ENCODE peak calls at places on chromosomes 7 and 10, in five cellular contexts. T is Karpas-422, H is fibroblast of lung, M is astrocyte, O is mucosa of descending colon. A is an unnamed sample. For H3K9me3, the result is how much of the 10 kb centered on the place peaks cover.

GRCh38 chr10:104449402-104449801 is 95.8 kb downstream of the CFAP58 start:
- DNase-seq in T (no peak), H (no peak), M (peak), O (no peak), A (no peak)

GRCh38 chr7:28955723-28956607 is 2.2 kb downstream of the TRIL start:
- DNase-seq in T (no peak), H (peak), M (no peak), O (peak), A (no peak)

GRCh38 chr7:69630292-69630691 is 32.0 kb downstream of the AUTS2 start:
- DNase-seq in T (no peak), H (peak), M (peak), O (peak), A (no peak)

GRCh38 chr7:7786595-7786994 is 68.2 kb upstream of the RPA3 start:
- DNase-seq in T (no peak), H (no peak), M (no peak), O (no peak), A (no peak)

GRCh38 chr7:23530355-23530754 is 1.4 kb downstream of the TRA2A start:
- DNase-seq in T (peak), H (peak), M (peak), O (peak), A (no peak)

GRCh38 chr10:122561792-122562191 is 1.2 kb downstream of the DMBT1 start:
- DNase-seq in T (no peak), H (no peak), M (no peak), O (no peak), A (no peak)

GRCh38 chr7:155230169-155230593 is 67.5 kb upstream of the INSIG1 start:
- DNase-seq in T (no peak), H (peak), M (peak), O (peak), A (no peak)

GRCh38 chr10:12243860-12244620 is 48.1 kb downstream of the CDC123 start:
- DNase-seq in T (peak), H (no peak), M (no peak), O (no peak), A (no peak)

GRCh38 chr10:78267598-78267997 is 233.9 kb downstream of the RPS24 start:
- DNase-seq in T (no peak), H (peak), M (peak), O (no peak), A (no peak)

GRCh38 chr10:75233444-75234016 is 2.2 kb downstream of the COMTD1 start:
- DNase-seq in T (peak), H (no peak), M (no peak), O (peak), A (no peak)

GRCh38 chr7:81155654-81156373 is 237.0 kb upstream of the SEMA3C start:
- DNase-seq in T (no peak), H (no peak), M (peak), O (no peak), A (no peak)

GRCh38 chr10:126006906-126007305 is 110.5 kb downstream of the FANK1 start:
- DNase-seq in T (no peak), H (no peak), M (no peak), O (no peak), A (no peak)

GRCh38 chr7:82247814-82248433 is 195.7 kb downstream of the CACNA2D1 start:
- DNase-seq in T (no peak), H (peak), M (no peak), O (no peak), A (no peak)

GRCh38 chr10:100827819-100828743 is 82.7 kb downstream of the PAX2 start:
- DNase-seq in T (peak), H (no peak), M (no peak), O (peak), A (no peak)

GRCh38 chr7:2490306-2490705 is 14.1 kb upstream of the GRIFIN start:
- DNase-seq in T (no peak), H (no peak), M (no peak), O (no peak), A (no peak)

GRCh38 chr7:104174798-104175197 is 33.0 kb downstream of the ORC5 start:
- DNase-seq in T (no peak), H (no peak), M (no peak), O (peak), A (no peak)

GRCh38 chr7:2040893-2041270 is 191.9 kb downstream of the MAD1L1 start:
- DNase-seq in T (no peak), H (no peak), M (no peak), O (no peak), A (no peak)

GRCh38 chr10:103879831-103880230 is 24.5 kb upstream of the SH3PXD2A start:
- DNase-seq in T (no peak), H (no peak), M (no peak), O (no peak), A (no peak)

GRCh38 chr7:20596653-20597052 is 18.8 kb upstream of the ABCB5 start:
- DNase-seq in T (no peak), H (peak), M (peak), O (no peak), A (no peak)

GRCh38 chr10:513393-513792 is 176.1 kb downstream of the DIP2C start:
- DNase-seq in T (no peak), H (no peak), M (no peak), O (peak), A (no peak)

GRCh38 chr7:158327571-158328180 is 259.9 kb downstream of the PTPRN2 start:
- DNase-seq in T (no peak), H (no peak), M (no peak), O (no peak), A (no peak)
- H3K9me3 ChIP-seq in T (under half), H (under half), M (under half), O (under half), A (under half)

GRCh38 chr7:157542669-157543021 is 205.8 kb downstream of the DNAJB6 start:
- DNase-seq in T (no peak), H (no peak), M (no peak), O (no peak), A (no peak)

GRCh38 chr7:157544980-157545680 is 208.3 kb downstream of the DNAJB6 start:
- DNase-seq in T (no peak), H (no peak), M (no peak), O (no peak), A (no peak)

GRCh38 chr7:157543276-157543675 is 206.5 kb downstream of the DNAJB6 start:
- DNase-seq in T (no peak), H (no peak), M (no peak), O (no peak), A (no peak)

GRCh38 chr7:157544226-157544625 is 207.4 kb downstream of the DNAJB6 start:
- DNase-seq in T (no peak), H (no peak), M (no peak), O (no peak), A (no peak)

DNA sequence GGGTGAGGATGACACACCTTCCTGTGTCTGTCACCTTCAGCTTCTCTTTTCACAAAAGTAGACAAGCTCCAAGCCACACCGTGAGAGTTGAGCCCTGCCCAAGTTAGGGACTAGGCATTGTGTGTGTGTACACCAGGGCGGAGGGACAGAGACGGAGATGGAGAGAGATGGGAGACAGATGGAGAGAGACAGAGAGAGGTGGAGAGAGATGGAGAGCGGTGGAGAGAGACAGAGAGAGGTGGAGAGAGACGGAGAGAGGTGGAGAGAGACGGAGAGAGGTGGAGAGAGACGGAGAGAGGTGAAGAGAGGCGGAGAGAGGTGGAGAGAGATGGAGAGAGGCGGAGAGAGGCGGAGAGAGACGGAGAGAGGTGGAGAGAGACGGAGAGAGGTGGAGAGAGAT is 207.0 kb downstream of the DNAJB6 start:
- DNase-seq in T (no peak), H (no peak), M (no peak), O (no peak), A (no peak)
- H3K9me3 ChIP-seq in T (under half), H (under half), M (under half), O (under half), A (under half)

DNA sequence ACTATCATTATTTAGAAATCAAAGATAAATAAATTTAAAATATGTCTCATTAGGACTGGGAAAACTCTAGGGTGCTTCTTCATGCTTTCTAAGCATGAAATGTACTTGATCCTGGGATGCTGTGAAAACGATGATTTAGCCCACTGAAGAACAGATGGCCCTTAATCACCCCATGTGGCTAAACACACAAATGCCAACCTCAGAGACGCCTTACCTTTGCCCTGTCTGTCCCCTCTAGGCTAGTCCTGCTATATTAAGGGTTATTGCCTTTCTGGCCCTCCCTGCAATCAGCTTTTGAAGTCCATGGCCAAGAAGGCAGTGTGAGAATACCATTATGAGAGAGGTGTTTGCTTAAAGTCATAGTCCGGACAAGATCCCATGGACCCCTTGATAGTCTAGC is 217.2 kb downstream of the TWIST1 start:
- DNase-seq in T (no peak), H (no peak), M (no peak), O (no peak), A (no peak)
- H3K9me3 ChIP-seq in T (under half), H (under half), M (under half), O (under half), A (under half)

DNA sequence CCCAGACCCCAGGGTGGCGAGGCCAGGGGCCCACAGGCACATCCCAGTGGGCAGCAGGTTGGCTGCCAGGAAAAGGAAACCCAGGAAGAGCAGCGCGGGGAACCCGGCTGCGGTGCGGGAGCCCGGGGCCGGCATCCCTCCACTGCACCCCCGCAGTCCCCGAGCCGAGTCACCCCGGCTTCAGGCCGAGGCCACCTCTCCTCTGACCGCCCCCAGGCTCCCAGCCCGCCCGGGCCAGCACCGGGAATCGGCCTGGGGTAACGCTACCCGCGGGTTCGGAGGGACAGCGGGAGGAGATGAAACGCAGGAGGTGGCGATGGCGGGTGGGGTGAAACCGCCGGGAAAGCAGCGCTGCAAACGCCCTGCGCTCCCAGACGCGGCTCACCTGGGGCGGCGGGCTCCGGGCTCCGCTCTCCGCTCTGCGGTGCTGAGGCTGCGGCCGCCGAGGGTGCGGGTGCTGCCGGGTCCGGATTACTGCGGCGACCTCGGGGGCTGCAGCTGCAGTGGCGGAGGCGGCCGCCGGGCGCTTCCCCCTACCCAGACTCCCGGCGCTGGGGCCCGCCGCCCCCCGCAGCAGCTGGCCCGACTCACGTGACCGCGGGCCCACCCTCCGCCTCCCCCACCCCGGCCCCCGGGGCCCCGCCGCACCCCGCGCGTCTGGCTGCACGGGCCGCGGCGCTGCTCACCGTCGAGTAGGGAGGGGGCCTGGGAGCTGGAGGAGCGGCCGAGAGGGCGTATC is at the start of gene SCRN1:
- DNase-seq in T (peak), H (peak), M (no peak), O (peak), A (no peak)
- H3K9me3 ChIP-seq in T (under half), H (under half), M (under half), O (under half), A (under half)

DNA sequence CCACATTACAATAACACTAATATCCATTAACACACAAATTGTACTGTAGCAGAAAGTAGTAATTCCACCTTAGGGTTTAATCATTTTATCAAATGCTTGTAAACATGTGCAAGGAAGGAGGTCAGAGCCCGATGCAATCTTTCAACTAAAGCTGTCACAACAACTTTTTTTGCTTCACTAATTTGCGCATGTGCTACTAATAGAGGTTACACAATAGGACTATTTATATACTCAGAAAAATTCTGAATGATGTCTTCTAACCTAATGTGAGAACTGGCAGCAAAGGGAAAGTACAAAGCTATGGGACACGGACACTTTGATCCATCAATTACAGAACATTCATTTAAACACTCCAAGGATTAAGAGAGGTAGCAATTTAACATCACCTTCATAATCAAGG is 244.4 kb downstream of the CHCHD3 start:
- DNase-seq in T (no peak), H (peak), M (no peak), O (no peak), A (no peak)
- H3K9me3 ChIP-seq in T (under half), H (under half), M (under half), O (under half), A (under half)

GRCh38 chr7:157785486-157786186 is 448.8 kb downstream of the DNAJB6 start:
- DNase-seq in T (no peak), H (no peak), M (no peak), O (no peak), A (no peak)

GRCh38 chr7:157782041-157782440 is 445.2 kb downstream of the DNAJB6 start:
- DNase-seq in T (no peak), H (no peak), M (no peak), O (no peak), A (no peak)

GRCh38 chr7:157786375-157787274 is 449.8 kb downstream of the DNAJB6 start:
- DNase-seq in T (no peak), H (no peak), M (no peak), O (no peak), A (no peak)

GRCh38 chr7:157785021-157785441 is 448.2 kb downstream of the DNAJB6 start:
- DNase-seq in T (no peak), H (no peak), M (peak), O (no peak), A (no peak)

DNA sequence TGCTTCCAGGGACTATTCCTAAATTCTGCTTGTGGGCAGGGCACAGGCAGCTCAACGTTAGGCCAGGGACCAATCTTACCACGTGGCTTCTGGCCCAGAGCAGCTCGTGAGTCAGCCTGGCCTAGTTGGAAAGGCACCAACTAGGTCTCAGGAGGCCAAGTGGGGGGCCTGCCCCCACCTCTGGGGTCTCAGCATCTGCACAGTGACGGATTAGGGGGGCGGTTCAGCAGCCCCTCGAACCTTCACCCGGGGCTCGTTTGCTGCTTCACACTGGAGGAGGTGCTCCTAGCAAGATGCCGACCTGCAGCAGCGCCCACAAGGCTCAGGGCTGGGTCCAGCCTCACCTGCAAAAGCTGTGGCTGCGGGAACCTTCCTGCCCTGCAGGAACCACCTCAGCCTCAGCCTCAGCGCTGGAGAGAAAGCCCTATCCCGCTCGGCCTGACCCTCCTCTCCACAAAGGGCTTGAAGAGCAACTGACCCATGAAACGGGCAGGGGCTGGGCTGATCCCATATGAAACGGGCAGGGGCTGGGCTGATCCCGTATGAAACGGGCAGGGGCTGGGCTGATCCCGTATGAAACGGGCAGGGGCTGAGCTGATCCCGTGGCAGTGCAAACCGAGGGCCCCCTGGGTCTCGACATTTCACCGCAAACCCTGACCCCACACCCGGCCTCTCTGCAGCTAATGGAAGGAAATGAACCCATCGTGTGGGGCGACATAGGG is 447.5 kb downstream of the DNAJB6 start:
- DNase-seq in T (no peak), H (no peak), M (no peak), O (no peak), A (no peak)
- H3K9me3 ChIP-seq in T (under half), H (under half), M (under half), O (under half), A (under half)

GRCh38 chr10:32621969-32622368 is 176.0 kb downstream of the CCDC7 start:
- DNase-seq in T (no peak), H (no peak), M (no peak), O (no peak), A (no peak)

GRCh38 chr10:32622409-32622808 is 176.5 kb downstream of the CCDC7 start:
- DNase-seq in T (no peak), H (no peak), M (no peak), O (no peak), A (no peak)

GRCh38 chr10:32616438-32616837 is 170.5 kb downstream of the CCDC7 start:
- DNase-seq in T (no peak), H (no peak), M (no peak), O (no peak), A (no peak)

DNA sequence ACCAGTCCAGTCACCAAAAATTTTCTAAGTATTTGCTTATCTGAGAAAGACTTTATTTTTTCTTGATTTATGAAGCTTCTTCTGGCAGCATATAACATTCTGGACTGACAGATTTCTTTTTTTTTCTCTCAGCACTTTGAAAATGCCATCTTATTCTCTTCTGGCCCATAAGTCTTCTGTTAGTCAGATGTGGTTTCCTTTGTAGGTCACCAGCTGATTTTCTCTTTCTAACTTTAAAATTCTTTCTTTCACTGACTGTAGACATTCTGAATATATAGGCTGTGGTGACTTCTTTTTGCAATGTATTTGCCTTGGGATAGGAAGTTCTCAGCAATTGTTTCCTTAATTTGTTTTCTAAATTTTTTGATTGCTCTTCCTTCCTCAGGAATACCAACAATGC is 172.5 kb downstream of the CCDC7 start:
- DNase-seq in T (no peak), H (no peak), M (peak), O (no peak), A (no peak)
- H3K9me3 ChIP-seq in T (under half), H (under half), M (under half), O (under half), A (under half)

DNA sequence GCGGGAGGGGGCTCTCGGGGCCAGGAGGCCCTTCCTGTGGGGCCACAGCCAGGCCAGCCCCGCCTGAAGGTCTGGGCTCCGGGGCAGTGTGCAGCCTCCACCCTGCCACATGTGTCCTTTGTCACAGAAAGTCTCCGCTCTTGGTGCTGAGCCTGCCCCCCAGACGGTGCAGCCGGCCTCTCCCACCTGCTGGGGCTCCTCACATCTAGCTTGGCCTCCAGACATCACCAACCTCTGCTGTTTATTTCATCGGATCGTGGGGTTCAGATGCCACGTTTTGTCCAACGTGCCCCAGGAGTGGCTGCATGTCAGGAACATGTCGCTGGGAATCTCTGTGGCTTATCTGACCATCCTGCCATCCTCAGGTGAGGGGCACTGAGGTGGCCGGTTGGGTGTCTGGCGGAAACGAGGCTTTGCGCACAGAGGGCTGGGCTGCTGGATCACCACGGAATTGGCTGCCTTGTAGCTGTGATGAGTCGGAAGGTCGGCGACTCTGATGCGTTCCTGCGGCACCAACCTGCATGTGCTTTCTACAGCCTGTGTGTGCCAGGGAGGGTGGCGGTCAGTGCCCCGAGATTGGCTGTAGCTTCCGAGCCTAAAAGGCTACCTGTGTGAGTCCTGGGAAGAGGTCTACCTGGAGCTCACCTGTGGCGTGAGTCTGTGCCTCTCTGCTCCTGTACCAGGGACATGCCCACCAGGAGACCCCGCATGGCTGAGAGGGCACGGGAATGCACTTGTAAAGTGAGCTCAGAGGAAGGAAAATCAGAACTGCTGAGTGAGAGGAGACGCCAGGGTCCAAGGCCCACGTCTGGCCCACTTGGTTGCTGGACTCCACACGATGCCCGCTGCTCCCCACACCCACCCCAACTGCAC is 316.4 kb downstream of the DNAJB6 start:
- DNase-seq in T (no peak), H (no peak), M (no peak), O (no peak), A (no peak)
- H3K9me3 ChIP-seq in T (under half), H (under half), M (under half), O (under half), A (under half)